ENCODE peak calls at places on chromosomes 4 and X, in four cellular contexts. E is stimulated activated effector memory CD8-positive, alpha-beta T cell treated with anti-CD3 and anti-CD28 coated beads, Interleukin-12 subunit alpha, Interleukin-12 subunit beta, amount 100 ng/mL, for 72 hours; L is retina; Q is T-helper 2 cell. J is an unnamed sample.

GRCh38 chrX:149504226-149504914 is 736 bp downstream of the IDS start:
- DNase-seq in E (peak), L (peak), Q (peak), J (peak)

GRCh38 chr4:39706829-39707511 is 9.0 kb downstream of the UBE2K start:
- DNase-seq in E (no peak), L (no peak), Q (no peak), J (no peak)

GRCh38 chrX:148700021-148700420 is 199.6 kb downstream of the AFF2 start:
- DNase-seq in E (no peak), L (no peak), Q (no peak), J (no peak)

GRCh38 chrX:1667566-1667965 is 52.7 kb downstream of the ASMT start:
- DNase-seq in E (no peak), L (no peak), Q (no peak), J (no peak)

GRCh38 chrX:13087322-13088154 is 43.1 kb upstream of the FAM9C start:
- DNase-seq in E (no peak), L (no peak), Q (peak), J (peak)

GRCh38 chrX:146396409-146396808 is 413.2 kb upstream of the CXorf51B start:
- DNase-seq in E (no peak), L (no peak), Q (no peak), J (no peak)

GRCh38 chr4:137909910-137910309 is 332.2 kb downstream of the SLC7A11 start:
- DNase-seq in E (no peak), L (no peak), Q (no peak), J (no peak)

GRCh38 chr4:7166981-7167700 is 25.2 kb upstream of the SORCS2 start:
- DNase-seq in E (no peak), L (peak), Q (no peak), J (no peak)

GRCh38 chr4:46886711-46887110 is 22.3 kb downstream of the COX7B2 start:
- DNase-seq in E (no peak), L (no peak), Q (no peak), J (no peak)

GRCh38 chrX:119887721-119888425 is 7.8 kb upstream of the AKAP14 start:
- DNase-seq in E (peak), L (peak), Q (peak), J (peak)

GRCh38 chr4:110211007-110211769 is 12.8 kb upstream of the ELOVL6 start:
- DNase-seq in E (no peak), L (no peak), Q (no peak), J (peak)

GRCh38 chr4:7304436-7304835 is 112.1 kb downstream of the SORCS2 start:
- DNase-seq in E (no peak), L (no peak), Q (no peak), J (no peak)

GRCh38 chr4:3783691-3784306 is 17.6 kb downstream of the ADRA2C start:
- DNase-seq in E (no peak), L (peak), Q (no peak), J (no peak)

GRCh38 chr4:36209941-36210663 is 34.2 kb downstream of the ARAP2 start:
- DNase-seq in E (no peak), L (no peak), Q (no peak), J (no peak)

GRCh38 chrX:106168107-106168506 is at the start of gene PWWP3B:
- DNase-seq in E (no peak), L (peak), Q (no peak), J (no peak)

GRCh38 chr4:121712001-121712655 is 15.3 kb upstream of the ANXA5 start:
- DNase-seq in E (no peak), L (no peak), Q (no peak), J (no peak)

GRCh38 chr4:43763029-43763610 is 685.5 kb downstream of the KCTD8 start:
- DNase-seq in E (no peak), L (no peak), Q (no peak), J (no peak)

GRCh38 chr4:112923514-112923913 is 125.9 kb upstream of the ANK2 start:
- DNase-seq in E (no peak), L (no peak), Q (no peak), J (no peak)

J was measured in GM12892.